ENCODE peak calls at places on chromosomes 5 and 9, in nine cellular contexts. U, J, S, N, P, G, K, C and L are unnamed samples.

GRCh38 chr5:137651022-137651421 is 84.9 kb downstream of the KLHL3 start:
- DNase-seq in U (no peak), J (no peak), S (no peak), N (no peak), P (peak), G (no peak), K (no peak), C (no peak), L (no peak)

GRCh38 chr9:74783408-74783807 is 104.3 kb downstream of the TRPM6 start:
- DNase-seq in U (no peak), J (no peak), S (no peak), N (no peak), P (peak), G (no peak), K (no peak), C (no peak), L (no peak)

GRCh38 chr9:91131433-91131839 is 230.3 kb downstream of the AUH start:
- DNase-seq in U (peak), J (peak), S (no peak), N (no peak), P (peak), G (peak), K (no peak), C (no peak), L (no peak)

GRCh38 chr9:80952523-80952922 is 736.8 kb downstream of the TLE1 start:
- DNase-seq in U (no peak), J (no peak), S (no peak), N (no peak), P (no peak), G (no peak), K (no peak), C (no peak), L (no peak)

GRCh38 chr5:14452685-14453084 is 128.9 kb upstream of the OTULINL start:
- DNase-seq in U (no peak), J (no peak), S (no peak), N (no peak), P (peak), G (no peak), K (no peak), C (no peak), L (no peak)

GRCh38 chr5:157167219-157167621 is 1.2 kb upstream of the GARIN3 start:
- DNase-seq in U (no peak), J (no peak), S (peak), N (peak), P (peak), G (no peak), K (no peak), C (no peak), L (no peak)

GRCh38 chr5:94893404-94894145 is 275.1 kb downstream of the SLF1 start:
- DNase-seq in U (no peak), J (no peak), S (no peak), N (no peak), P (peak), G (no peak), K (peak), C (no peak), L (no peak)

GRCh38 chr5:154708207-154708606 is 47.0 kb upstream of the LARP1 start:
- DNase-seq in U (no peak), J (no peak), S (no peak), N (no peak), P (no peak), G (no peak), K (no peak), C (no peak), L (no peak)

GRCh38 chr9:91199739-91200497 is 161.8 kb downstream of the AUH start:
- DNase-seq in U (no peak), J (no peak), S (no peak), N (no peak), P (no peak), G (no peak), K (no peak), C (no peak), L (no peak)

GRCh38 chr9:126502417-126503332 is 111.1 kb upstream of the LMX1B start:
- DNase-seq in U (peak), J (no peak), S (no peak), N (no peak), P (no peak), G (no peak), K (no peak), C (no peak), L (no peak)

GRCh38 chr9:90330215-90330614 is 312.4 kb downstream of the DIRAS2 start:
- DNase-seq in U (no peak), J (no peak), S (no peak), N (no peak), P (no peak), G (no peak), K (no peak), C (no peak), L (no peak)

GRCh38 chr5:1175015-1175414 is 26.4 kb upstream of the SLC6A19 start:
- DNase-seq in U (peak), J (no peak), S (no peak), N (no peak), P (no peak), G (no peak), K (no peak), C (no peak), L (no peak)

GRCh38 chr5:86008704-86009103 is 609.0 kb upstream of the COX7C start:
- DNase-seq in U (no peak), J (no peak), S (no peak), N (no peak), P (no peak), G (no peak), K (no peak), C (no peak), L (no peak)

GRCh38 chr5:141359790-141360426 is at the start of gene PCDHGB2:
- DNase-seq in U (no peak), J (no peak), S (no peak), N (peak), P (peak), G (no peak), K (no peak), C (no peak), L (no peak)

GRCh38 chr9:2093920-2094597 is 78.9 kb downstream of the SMARCA2 start:
- DNase-seq in U (no peak), J (no peak), S (no peak), N (no peak), P (peak), G (no peak), K (no peak), C (no peak), L (no peak)

GRCh38 chr5:76678056-76678455 is 37.9 kb upstream of the F2R start:
- DNase-seq in U (no peak), J (no peak), S (no peak), N (no peak), P (no peak), G (no peak), K (no peak), C (no peak), L (no peak)

GRCh38 chr9:124873664-124874063 is 11.7 kb downstream of the ARPC5L start:
- DNase-seq in U (peak), J (no peak), S (no peak), N (no peak), P (no peak), G (no peak), K (no peak), C (no peak), L (no peak)

GRCh38 chr9:82406714-82407113 is 418.1 kb downstream of the SPATA31D1 start:
- DNase-seq in U (no peak), J (no peak), S (no peak), N (no peak), P (no peak), G (no peak), K (no peak), C (no peak), L (no peak)

GRCh38 chr5:174425271-174425963 is 299.0 kb upstream of the MSX2 start:
- DNase-seq in U (peak), J (no peak), S (peak), N (no peak), P (no peak), G (peak), K (no peak), C (peak), L (no peak)

GRCh38 chr5:78508231-78508765 is 140.3 kb downstream of the LHFPL2 start:
- DNase-seq in U (no peak), J (no peak), S (no peak), N (no peak), P (peak), G (no peak), K (no peak), C (no peak), L (no peak)

GRCh38 chr5:127648997-127649550 is at the start of gene CTXN3:
- DNase-seq in U (no peak), J (no peak), S (no peak), N (no peak), P (no peak), G (no peak), K (no peak), C (no peak), L (no peak)

GRCh38 chr5:73418244-73418691 is 30.3 kb downstream of the FOXD1 start:
- DNase-seq in U (no peak), J (no peak), S (no peak), N (no peak), P (peak), G (no peak), K (no peak), C (no peak), L (no peak)

GRCh38 chr9:127506814-127507750 is 55.8 kb downstream of the LRSAM1 start:
- DNase-seq in U (peak), J (no peak), S (no peak), N (no peak), P (no peak), G (no peak), K (no peak), C (no peak), L (no peak)
- H3K27ac ChIP-seq in U (no peak), J (no peak), S (no peak), N (no peak), P (no peak), G (no peak), K (no peak), C (no peak), L (no peak)

DNA sequence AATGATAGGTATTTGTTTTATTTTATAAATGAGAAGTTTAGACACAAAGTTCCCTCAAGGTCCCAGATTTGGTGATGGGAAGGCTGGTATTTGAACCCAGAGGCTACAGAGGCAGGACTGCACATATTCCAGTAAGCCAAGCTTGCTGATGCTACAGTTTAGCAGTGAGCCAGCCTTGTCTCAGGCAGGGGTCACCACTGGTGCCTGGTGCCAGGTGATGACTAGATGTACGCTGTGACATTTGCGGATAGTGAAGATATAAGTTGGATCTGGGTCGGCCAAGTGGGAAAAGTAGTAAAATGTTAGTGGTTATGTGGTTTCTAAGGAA is 143.9 kb downstream of the AOPEP start:
- DNase-seq in U (no peak), J (no peak), S (no peak), N (no peak), P (no peak), G (no peak), K (no peak), C (no peak), L (no peak)
- H3K27ac ChIP-seq in U (peak), J (no peak), S (peak), N (peak), P (peak), G (no peak), K (no peak), C (no peak), L (peak)

GRCh38 chr9:121743441-121744001 is 92.1 kb downstream of the DAB2IP start:
- DNase-seq in U (peak), J (no peak), S (peak), N (no peak), P (peak), G (peak), K (peak), C (peak), L (no peak)

GRCh38 chr9:121742923-121743322 is 91.5 kb downstream of the DAB2IP start:
- DNase-seq in U (no peak), J (no peak), S (no peak), N (no peak), P (no peak), G (no peak), K (no peak), C (no peak), L (no peak)

GRCh38 chr9:121739971-121740370 is 88.5 kb downstream of the DAB2IP start:
- DNase-seq in U (no peak), J (no peak), S (no peak), N (no peak), P (no peak), G (no peak), K (no peak), C (no peak), L (no peak)

GRCh38 chr9:121738969-121739368 is 87.5 kb downstream of the DAB2IP start:
- DNase-seq in U (no peak), J (no peak), S (no peak), N (no peak), P (peak), G (no peak), K (no peak), C (no peak), L (no peak)

DNA sequence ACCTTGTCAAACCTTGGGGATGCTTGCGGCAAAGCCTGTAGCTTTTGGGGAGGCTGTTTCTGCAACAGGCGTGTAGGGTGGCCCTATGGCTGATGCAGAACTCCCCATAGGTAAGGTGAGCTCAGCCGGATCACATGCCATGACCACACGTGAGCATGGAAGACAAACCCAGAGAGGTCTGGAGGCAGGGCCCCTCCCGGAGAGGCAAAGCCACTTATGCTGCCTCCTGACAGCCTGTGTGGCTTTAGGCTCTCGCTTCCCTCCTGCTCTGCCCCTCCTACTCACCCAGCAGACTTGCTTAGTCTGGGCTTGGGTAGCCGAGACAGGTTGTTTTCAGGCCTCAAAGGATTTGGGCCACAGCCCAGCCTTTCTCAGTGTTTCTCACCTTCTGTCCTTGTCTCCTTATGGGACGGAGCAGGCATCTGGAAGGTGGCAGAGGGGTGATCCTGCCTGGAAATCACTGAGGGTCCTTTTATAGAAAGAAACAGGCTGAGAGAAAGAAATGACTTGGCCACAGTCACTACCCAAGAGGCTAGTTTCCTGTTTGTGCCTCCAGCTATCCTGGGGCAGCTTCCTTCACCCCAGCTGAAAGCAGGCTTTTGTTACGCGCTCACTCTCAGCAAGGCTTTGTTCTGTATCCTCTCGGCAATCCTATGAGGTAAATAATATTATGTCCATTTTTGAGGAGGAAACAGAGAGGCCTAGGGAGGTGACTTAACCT is 89.9 kb downstream of the DAB2IP start:
- DNase-seq in U (no peak), J (no peak), S (no peak), N (no peak), P (no peak), G (no peak), K (no peak), C (no peak), L (no peak)
- H3K27ac ChIP-seq in U (peak), J (no peak), S (peak), N (no peak), P (no peak), G (peak), K (no peak), C (peak), L (no peak)

DNA sequence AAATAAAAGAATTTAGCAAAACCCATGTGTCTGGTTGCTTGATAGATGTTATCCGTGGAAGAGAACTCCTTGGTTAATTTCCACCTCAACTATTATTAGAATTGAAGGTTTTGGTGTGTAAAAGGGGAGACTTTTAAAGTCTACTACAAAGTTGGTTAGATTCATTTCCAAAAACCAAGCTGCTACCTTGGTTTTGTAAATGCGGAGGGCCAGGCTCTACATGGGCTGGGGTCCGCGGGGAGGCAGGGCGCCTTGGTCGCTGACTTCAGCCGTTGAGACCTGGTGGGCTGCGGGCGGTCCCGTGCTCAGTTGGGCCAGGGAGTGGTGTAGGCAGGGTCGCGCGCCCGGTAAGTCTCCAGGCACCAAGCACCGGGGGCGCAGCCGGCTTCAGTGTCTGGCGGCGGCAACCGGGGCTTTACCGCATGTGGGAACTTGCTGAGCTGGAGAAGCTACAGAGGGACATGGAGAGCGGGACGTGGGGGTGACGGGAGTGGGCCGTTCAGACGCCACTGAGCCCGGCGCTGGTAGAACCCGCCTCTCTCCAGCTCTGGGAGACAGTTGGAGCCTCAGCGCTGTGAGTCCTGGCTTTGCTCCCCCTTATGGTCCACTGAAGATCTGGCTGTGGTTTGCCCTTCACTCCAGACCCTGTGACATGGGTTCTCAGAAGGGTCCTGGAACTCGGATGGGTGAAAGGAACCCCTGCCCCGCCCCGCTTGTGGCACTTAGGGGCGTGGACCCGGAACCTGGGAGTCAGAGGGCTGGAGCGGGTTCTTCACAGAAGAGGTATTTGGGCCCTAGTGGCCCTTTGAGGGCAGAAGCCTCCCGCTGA is 11.8 kb downstream of the NR2F1 start:
- DNase-seq in U (peak), J (no peak), S (peak), N (no peak), P (no peak), G (no peak), K (no peak), C (no peak), L (no peak)
- H3K27ac ChIP-seq in U (no peak), J (no peak), S (peak), N (no peak), P (no peak), G (no peak), K (no peak), C (no peak), L (no peak)

GRCh38 chr5:53333160-53333559 is 147.3 kb upstream of the FST start:
- DNase-seq in U (no peak), J (no peak), S (no peak), N (no peak), P (peak), G (no peak), K (no peak), C (no peak), L (no peak)

GRCh38 chr5:53330491-53330890 is 149.9 kb upstream of the FST start:
- DNase-seq in U (no peak), J (no peak), S (no peak), N (no peak), P (no peak), G (no peak), K (no peak), C (no peak), L (no peak)

GRCh38 chr5:53334431-53334941 is 145.9 kb upstream of the FST start:
- DNase-seq in U (no peak), J (no peak), S (no peak), N (no peak), P (peak), G (no peak), K (no peak), C (no peak), L (no peak)

GRCh38 chr5:53327811-53328331 is 152.6 kb upstream of the FST start:
- DNase-seq in U (no peak), J (no peak), S (no peak), N (no peak), P (no peak), G (no peak), K (no peak), C (no peak), L (no peak)

DNA sequence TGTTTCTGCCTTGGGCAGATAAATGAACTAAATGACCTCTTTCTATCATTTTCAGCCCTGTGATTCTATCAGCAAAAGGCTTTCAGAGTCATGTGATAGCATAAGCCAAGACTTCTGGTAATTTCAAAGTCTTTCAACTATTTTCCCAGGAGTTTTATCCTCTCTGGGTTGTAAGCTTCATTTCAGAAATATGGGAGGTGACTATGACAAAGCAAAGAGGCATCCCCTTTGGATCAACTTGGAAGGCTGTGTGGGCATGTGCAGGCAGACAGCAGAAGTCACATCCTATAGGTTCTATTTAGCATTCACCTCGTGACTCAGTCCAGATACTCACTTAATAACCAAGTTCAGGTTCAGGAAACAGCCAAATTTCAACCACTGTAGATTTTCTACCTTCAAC is 149.0 kb upstream of the FST start:
- DNase-seq in U (no peak), J (no peak), S (no peak), N (no peak), P (peak), G (no peak), K (no peak), C (no peak), L (no peak)
- H3K27ac ChIP-seq in U (no peak), J (no peak), S (no peak), N (no peak), P (peak), G (no peak), K (no peak), C (no peak), L (no peak)

GRCh38 chr9:37917801-37918664 is 14.1 kb upstream of the SLC25A51 start:
- DNase-seq in U (peak), J (no peak), S (no peak), N (no peak), P (no peak), G (no peak), K (no peak), C (no peak), L (no peak)

GRCh38 chr9:37914701-37915358 is 10.9 kb upstream of the SLC25A51 start:
- DNase-seq in U (no peak), J (no peak), S (no peak), N (no peak), P (no peak), G (peak), K (no peak), C (no peak), L (no peak)

GRCh38 chr9:37917315-37917731 is 13.4 kb upstream of the SLC25A51 start:
- DNase-seq in U (peak), J (no peak), S (no peak), N (no peak), P (no peak), G (no peak), K (no peak), C (no peak), L (no peak)

GRCh38 chr9:37915911-37916470 is 12.1 kb upstream of the SLC25A51 start:
- DNase-seq in U (no peak), J (no peak), S (no peak), N (no peak), P (no peak), G (peak), K (no peak), C (no peak), L (no peak)

GRCh38 chr9:37916471-37917314 is 12.8 kb upstream of the SLC25A51 start:
- DNase-seq in U (peak), J (no peak), S (no peak), N (no peak), P (no peak), G (no peak), K (no peak), C (no peak), L (no peak)
- H3K27ac ChIP-seq in U (peak), J (no peak), S (peak), N (no peak), P (no peak), G (no peak), K (peak), C (peak), L (no peak)

GRCh38 chr9:97568461-97569275 is 64.5 kb downstream of the TSTD2 start:
- DNase-seq in U (no peak), J (no peak), S (no peak), N (no peak), P (no peak), G (no peak), K (no peak), C (no peak), L (no peak)

GRCh38 chr9:97565262-97565661 is 63.8 kb downstream of the TMOD1 start:
- DNase-seq in U (no peak), J (no peak), S (no peak), N (no peak), P (no peak), G (no peak), K (no peak), C (no peak), L (no peak)

GRCh38 chr9:97570899-97571298 is 62.3 kb downstream of the TSTD2 start:
- DNase-seq in U (peak), J (no peak), S (no peak), N (no peak), P (no peak), G (no peak), K (no peak), C (no peak), L (no peak)

GRCh38 chr9:97567182-97567893 is 65.8 kb downstream of the TSTD2 start:
- DNase-seq in U (no peak), J (no peak), S (no peak), N (no peak), P (no peak), G (no peak), K (no peak), C (no peak), L (no peak)

GRCh38 chr9:97567894-97568202 is 65.3 kb downstream of the TSTD2 start:
- DNase-seq in U (peak), J (no peak), S (no peak), N (no peak), P (no peak), G (no peak), K (no peak), C (no peak), L (no peak)
- H3K27ac ChIP-seq in U (no peak), J (no peak), S (peak), N (no peak), P (no peak), G (no peak), K (no peak), C (no peak), L (no peak)